ENCODE peak calls at places on chromosomes 2 and 18, in nine cellular contexts. K, X, B, V, Q, S, R, D and L are unnamed samples.

GRCh38 chr2:43692428-43692994 is 16.3 kb upstream of the C1GALT1C1L start:
- DNase-seq in K (no peak), X (no peak), B (no peak), V (no peak), Q (no peak), S (no peak), R (no peak), D (no peak), L (no peak)

GRCh38 chr18:69874058-69874457 is 73.6 kb downstream of the CD226 start:
- DNase-seq in K (no peak), X (no peak), B (no peak), V (peak), Q (peak), S (peak), R (no peak), D (no peak), L (peak)

GRCh38 chr2:177242136-177242987 is 22.2 kb downstream of the NFE2L2 start:
- DNase-seq in K (peak), X (peak), B (no peak), V (peak), Q (peak), S (peak), R (no peak), D (no peak), L (peak)

GRCh38 chr2:7111626-7112025 is 194.4 kb downstream of the RNF144A start:
- DNase-seq in K (no peak), X (no peak), B (no peak), V (no peak), Q (no peak), S (no peak), R (no peak), D (no peak), L (no peak)

GRCh38 chr2:175001546-175001945 is 3.6 kb downstream of the CHN1 start:
- DNase-seq in K (no peak), X (no peak), B (no peak), V (no peak), Q (no peak), S (no peak), R (no peak), D (no peak), L (no peak)

GRCh38 chr2:81658227-81658626 is 1353.7 kb upstream of the LRRTM1 start:
- DNase-seq in K (no peak), X (no peak), B (no peak), V (no peak), Q (no peak), S (no peak), R (no peak), D (no peak), L (no peak)

GRCh38 chr2:36967236-36967876 is 1.0 kb upstream of the STRN start:
- DNase-seq in K (peak), X (peak), B (no peak), V (no peak), Q (no peak), S (no peak), R (no peak), D (no peak), L (no peak)

GRCh38 chr2:88144914-88145497 is 17.1 kb upstream of the FABP1 start:
- DNase-seq in K (no peak), X (peak), B (no peak), V (no peak), Q (no peak), S (no peak), R (no peak), D (no peak), L (no peak)

GRCh38 chr2:36695746-36696415 is 626 bp upstream of the VIT start:
- DNase-seq in K (no peak), X (no peak), B (no peak), V (peak), Q (peak), S (peak), R (no peak), D (no peak), L (peak)

GRCh38 chr18:73577365-73577764 is 570.3 kb downstream of the FBXO15 start:
- DNase-seq in K (no peak), X (no peak), B (no peak), V (peak), Q (peak), S (peak), R (no peak), D (no peak), L (peak)

GRCh38 chr2:69584127-69584889 is 59.2 kb downstream of the AAK1 start:
- DNase-seq in K (no peak), X (no peak), B (no peak), V (no peak), Q (no peak), S (no peak), R (no peak), D (no peak), L (no peak)

GRCh38 chr18:42574871-42575270 is 540.6 kb downstream of the RIT2 start:
- DNase-seq in K (no peak), X (no peak), B (no peak), V (no peak), Q (no peak), S (no peak), R (no peak), D (no peak), L (no peak)

GRCh38 chr2:13056259-13056843 is 339.6 kb downstream of the TRIB2 start:
- DNase-seq in K (no peak), X (peak), B (no peak), V (peak), Q (peak), S (peak), R (no peak), D (no peak), L (peak)

GRCh38 chr2:174492963-174493431 is 6.2 kb upstream of the GPR155 start:
- DNase-seq in K (no peak), X (no peak), B (peak), V (no peak), Q (no peak), S (peak), R (no peak), D (no peak), L (no peak)

GRCh38 chr2:111634050-111634784 is 249.8 kb downstream of the ANAPC1 start:
- DNase-seq in K (no peak), X (no peak), B (no peak), V (peak), Q (peak), S (no peak), R (no peak), D (no peak), L (peak)

GRCh38 chr2:33014268-33014667 is 67.5 kb downstream of the LTBP1 start:
- DNase-seq in K (no peak), X (no peak), B (no peak), V (no peak), Q (no peak), S (no peak), R (no peak), D (no peak), L (no peak)

GRCh38 chr18:70417847-70418246 is 129.0 kb downstream of the SOCS6 start:
- DNase-seq in K (no peak), X (no peak), B (no peak), V (no peak), Q (no peak), S (no peak), R (no peak), D (no peak), L (no peak)

GRCh38 chr2:11750422-11750821 is 4.0 kb downstream of the LPIN1 start:
- DNase-seq in K (no peak), X (no peak), B (no peak), V (no peak), Q (no peak), S (no peak), R (no peak), D (no peak), L (no peak)

GRCh38 chr2:182866461-182867369 is at the start of gene FRZB:
- DNase-seq in K (peak), X (peak), B (peak), V (peak), Q (peak), S (peak), R (peak), D (peak), L (peak)

GRCh38 chr18:77146249-77147080 is 13.9 kb upstream of the MBP start:
- DNase-seq in K (no peak), X (no peak), B (no peak), V (no peak), Q (no peak), S (no peak), R (no peak), D (no peak), L (no peak)

GRCh38 chr2:202278944-202279343 is 13.4 kb downstream of the NOP58 start:
- DNase-seq in K (no peak), X (peak), B (no peak), V (peak), Q (peak), S (peak), R (no peak), D (no peak), L (peak)

GRCh38 chr2:170245312-170245711 is 67.4 kb downstream of the MYO3B start:
- DNase-seq in K (no peak), X (no peak), B (no peak), V (no peak), Q (no peak), S (no peak), R (no peak), D (no peak), L (no peak)

GRCh38 chr2:160679686-160680085 is 186.1 kb upstream of the RBMS1 start:
- DNase-seq in K (no peak), X (no peak), B (no peak), V (no peak), Q (no peak), S (no peak), R (no peak), D (no peak), L (peak)

GRCh38 chr2:160670618-160671017 is 177.0 kb upstream of the RBMS1 start:
- DNase-seq in K (no peak), X (no peak), B (no peak), V (no peak), Q (no peak), S (no peak), R (no peak), D (no peak), L (no peak)

GRCh38 chr2:160674076-160674630 is 180.5 kb upstream of the RBMS1 start:
- DNase-seq in K (no peak), X (no peak), B (no peak), V (peak), Q (no peak), S (no peak), R (no peak), D (no peak), L (no peak)
- TF ChIP-seq CTCF in K (no peak), X (no peak), B (no peak), V (no peak), Q (no peak), S (no peak), R (no peak), D (no peak), L (no peak)

DNA sequence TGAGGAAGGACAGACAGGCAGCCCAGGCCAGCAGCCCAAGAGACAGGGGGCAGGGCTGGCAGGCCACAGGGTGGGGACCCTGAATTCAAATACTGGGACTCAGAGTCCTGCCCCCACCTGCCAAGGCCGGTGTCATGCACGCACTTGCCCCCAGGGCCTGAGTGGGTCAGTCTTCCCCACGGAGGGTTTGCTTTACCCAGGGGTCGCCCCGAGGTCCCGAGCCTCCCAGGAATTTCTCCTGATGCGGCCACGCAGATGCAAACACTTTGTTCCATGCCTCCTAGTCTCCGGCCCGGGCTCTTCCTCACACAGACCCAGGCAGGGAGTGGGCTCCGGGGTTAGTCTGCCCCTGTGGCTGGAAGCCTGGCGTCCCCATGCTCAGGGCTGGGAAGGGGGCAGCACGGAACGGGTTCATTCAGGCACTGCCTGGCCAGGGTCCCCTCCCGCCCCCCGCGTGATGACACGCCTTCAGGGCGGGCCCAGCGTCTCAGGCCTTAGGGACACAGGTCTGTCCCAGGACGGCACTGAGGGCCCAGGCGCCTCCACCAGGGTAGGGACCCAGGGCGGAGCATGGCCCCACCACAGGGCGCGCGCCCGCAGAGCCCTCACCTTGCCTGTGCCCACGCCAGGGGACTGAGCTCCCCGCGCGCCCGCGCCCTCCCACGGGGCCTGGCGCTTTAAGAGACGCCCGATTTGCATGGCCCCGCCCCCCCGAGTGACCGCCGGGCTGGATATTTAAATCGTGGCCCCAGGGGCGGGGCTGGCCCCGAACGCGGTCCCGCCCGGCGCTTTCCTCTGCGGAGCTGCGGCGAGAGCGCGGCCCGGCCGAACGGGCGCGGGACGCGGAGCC is at the start of gene SNED1:
- DNase-seq in K (peak), X (peak), B (peak), V (peak), Q (peak), S (peak), R (peak), D (no peak), L (peak)
- H3K4me3 ChIP-seq in K (peak), X (peak), B (peak), V (peak), Q (peak), S (peak), R (peak), D (peak), L (peak)

GRCh38 chr2:215311625-215312394 is at the start of gene ATIC:
- DNase-seq in K (peak), X (peak), B (peak), V (peak), Q (peak), S (peak), R (peak), D (peak), L (peak)
- TF ChIP-seq CTCF in K (no peak), X (no peak), B (peak), V (no peak), Q (no peak), S (no peak), R (peak), D (peak), L (no peak)

GRCh38 chr2:100217323-100217722 is 74.9 kb upstream of the AFF3 start:
- DNase-seq in K (no peak), X (no peak), B (no peak), V (no peak), Q (no peak), S (no peak), R (no peak), D (no peak), L (no peak)
- H3K4me3 ChIP-seq in K (no peak), X (no peak), B (no peak), V (no peak), Q (no peak), S (no peak), R (no peak), D (no peak), L (no peak)

GRCh38 chr2:191020742-191021381 is 6.9 kb upstream of the STAT1 start:
- DNase-seq in K (peak), X (peak), B (peak), V (peak), Q (peak), S (peak), R (peak), D (no peak), L (peak)
- TF ChIP-seq CTCF in K (no peak), X (no peak), B (peak), V (no peak), Q (no peak), S (no peak), R (no peak), D (no peak), L (no peak)

DNA sequence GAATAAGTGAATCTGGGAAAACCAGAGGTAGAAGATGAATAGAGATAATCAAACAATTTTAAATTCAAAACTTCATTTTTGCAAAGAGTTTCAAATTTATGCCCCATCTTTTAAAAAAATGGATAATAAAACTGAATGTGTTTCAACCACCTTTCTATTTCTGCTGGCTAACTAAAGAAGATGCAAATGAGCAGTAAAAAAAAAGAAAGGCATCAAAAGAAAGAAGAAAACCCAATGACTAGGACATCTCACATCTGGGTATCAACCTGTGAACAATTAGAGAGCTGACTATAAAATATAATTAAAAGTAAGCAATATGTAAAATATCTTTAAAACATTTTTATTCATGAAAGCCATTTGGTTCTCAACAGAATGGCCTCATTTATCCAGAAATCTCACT is 2.5 kb downstream of the PGAP1 start:
- DNase-seq in K (no peak), X (no peak), B (no peak), V (no peak), Q (no peak), S (no peak), R (no peak), D (no peak), L (no peak)
- H3K4me3 ChIP-seq in K (no peak), X (no peak), B (no peak), V (peak), Q (no peak), S (no peak), R (no peak), D (peak), L (no peak)

DNA sequence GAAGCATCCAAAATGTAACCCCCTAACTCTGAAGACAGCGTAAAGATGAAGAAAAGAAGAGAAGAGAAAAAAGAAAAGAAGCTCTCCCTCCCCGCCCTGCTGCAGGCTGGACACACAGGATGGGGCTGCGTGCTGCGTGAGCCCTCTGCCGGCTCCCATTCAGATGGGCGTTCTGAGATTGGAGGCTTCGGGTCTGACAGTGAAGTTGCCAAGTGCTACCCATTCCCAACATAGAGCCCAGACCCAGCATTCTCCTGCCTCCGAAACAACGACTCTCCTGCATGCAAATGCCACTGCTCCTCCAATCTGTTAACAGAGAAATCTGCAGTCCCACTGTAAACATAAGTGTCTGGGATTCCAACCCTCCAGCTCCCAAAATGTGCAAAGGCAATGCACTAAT is 234.9 kb downstream of the BCL11A start:
- DNase-seq in K (no peak), X (no peak), B (no peak), V (no peak), Q (no peak), S (no peak), R (no peak), D (peak), L (peak)
- TF ChIP-seq CTCF in K (no peak), X (peak), B (peak), V (no peak), Q (no peak), S (no peak), R (no peak), D (no peak), L (peak)

DNA sequence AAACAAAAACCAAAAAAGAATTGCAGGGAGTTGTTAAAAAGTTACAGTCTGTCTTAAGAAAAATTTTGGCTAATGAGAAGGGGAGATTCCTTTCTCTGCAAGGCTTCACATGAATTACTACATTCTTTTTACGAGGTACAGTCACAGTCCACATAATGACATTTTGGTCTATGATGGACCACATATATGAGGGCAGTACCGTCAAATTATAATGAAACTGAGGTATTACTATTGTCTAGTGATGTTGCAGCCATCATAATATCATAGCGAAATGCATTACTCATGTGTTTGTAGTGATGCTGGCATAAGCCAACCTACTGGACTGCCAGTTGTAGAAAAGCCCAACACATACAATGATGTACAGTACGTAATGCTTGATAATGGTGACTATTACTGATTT is 12.5 kb downstream of the SERPINB7 start:
- DNase-seq in K (no peak), X (no peak), B (no peak), V (no peak), Q (no peak), S (no peak), R (no peak), D (no peak), L (no peak)
- H3K4me3 ChIP-seq in K (no peak), X (no peak), B (no peak), V (no peak), Q (no peak), S (no peak), R (no peak), D (no peak), L (no peak)

GRCh38 chr18:72041313-72042032 is 502.7 kb downstream of the CBLN2 start:
- DNase-seq in K (no peak), X (no peak), B (no peak), V (no peak), Q (no peak), S (no peak), R (no peak), D (no peak), L (no peak)
- TF ChIP-seq CTCF in K (no peak), X (peak), B (no peak), V (no peak), Q (no peak), S (no peak), R (no peak), D (no peak), L (no peak)

DNA sequence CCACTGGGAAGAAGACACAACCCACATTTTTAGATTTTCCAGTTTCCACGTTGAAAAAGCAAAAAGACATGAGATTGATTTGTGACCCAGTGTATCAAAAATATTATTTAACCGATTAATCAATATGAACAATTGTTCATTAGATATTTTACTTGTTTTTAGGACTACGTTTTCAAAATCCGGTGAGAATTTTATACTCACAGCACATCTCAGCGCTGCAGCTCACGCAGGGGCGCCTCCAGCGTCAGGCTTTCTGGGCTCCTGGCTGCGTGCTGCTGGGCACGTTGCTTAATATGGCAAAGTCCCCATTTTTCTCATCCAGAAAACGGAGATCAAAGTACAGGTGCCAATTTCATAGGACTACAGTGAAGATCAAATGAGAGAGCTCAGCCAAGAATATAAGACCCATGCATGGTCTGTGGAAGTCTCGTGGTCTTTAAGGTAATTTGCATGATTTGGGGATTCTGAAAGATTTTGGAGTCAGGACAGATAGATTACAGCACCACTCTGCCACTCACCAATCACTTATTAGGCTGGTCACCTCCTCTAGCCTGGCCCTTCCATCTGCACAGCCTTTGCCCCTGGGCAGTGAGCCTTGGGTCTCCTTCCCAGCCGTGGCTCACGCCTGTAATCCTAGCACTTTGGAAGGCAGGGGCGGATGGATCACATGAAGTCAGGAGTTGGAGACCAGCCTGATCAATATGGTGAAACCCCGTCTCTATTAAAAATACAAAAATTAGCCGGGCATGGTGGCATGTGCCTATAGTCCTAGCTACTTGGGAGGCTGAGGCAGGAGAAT is 36.2 kb downstream of the PTPN18 start:
- DNase-seq in K (no peak), X (peak), B (no peak), V (peak), Q (no peak), S (no peak), R (no peak), D (no peak), L (peak)
- H3K4me3 ChIP-seq in K (peak), X (peak), B (peak), V (peak), Q (peak), S (peak), R (peak), D (peak), L (peak)